ENCODE peak calls at places on chromosomes 2 and 18, in five cellular contexts. A is spleen, U is endothelial cell of umbilical vein, T is GM23338, K is pancreas. L is an unnamed sample.

GRCh38 chr2:58432491-58433166 is 191.5 kb upstream of the FANCL start:
- DNase-seq in K (no peak), T (no peak), A (no peak), U (no peak), L (no peak)

GRCh38 chr2:199830531-199830930 is 20.5 kb downstream of the FTCDNL1 start:
- DNase-seq in A (no peak), T (no peak), K (no peak), U (no peak), L (no peak)

GRCh38 chr2:134493797-134494196 is 225.0 kb downstream of the TMEM163 start:
- DNase-seq in T (no peak), A (no peak), K (no peak), U (no peak), L (no peak)

GRCh38 chr18:79519751-79520472 is 124.2 kb downstream of the NFATC1 start:
- DNase-seq in U (no peak), K (no peak), T (peak), A (peak), L (no peak)

GRCh38 chr2:129055829-129056228 is 737.2 kb upstream of the HS6ST1 start:
- DNase-seq in A (peak), K (no peak), U (no peak), T (no peak), L (no peak)

GRCh38 chr2:45585267-45585861 is 25.7 kb downstream of the SRBD1 start:
- DNase-seq in A (no peak), T (peak), K (no peak), U (peak), L (peak)

GRCh38 chr2:55014962-55015939 is 35.0 kb downstream of the RTN4 start:
- DNase-seq in T (peak), U (peak), K (no peak), A (no peak), L (peak)

GRCh38 chr2:75565523-75566449 is 5.0 kb upstream of the EVA1A start:
- DNase-seq in T (no peak), U (no peak), A (no peak), K (no peak), L (no peak)

GRCh38 chr2:191927319-191927867 is 80.5 kb upstream of the CAVIN2 start:
- DNase-seq in A (no peak), T (peak), U (peak), K (no peak), L (peak)

GRCh38 chr18:73556904-73557303 is 590.7 kb downstream of the FBXO15 start:
- DNase-seq in U (no peak), A (no peak), K (no peak), T (no peak), L (no peak)

GRCh38 chr2:40844353-40845277 is 392.7 kb upstream of the SLC8A1 start:
- DNase-seq in U (no peak), K (no peak), T (peak), A (no peak), L (no peak)

GRCh38 chr2:17644997-17645715 is 104.7 kb downstream of the VSNL1 start:
- DNase-seq in U (no peak), T (no peak), K (no peak), A (no peak), L (no peak)

GRCh38 chr2:234826676-234827075 is 125.1 kb upstream of the SH3BP4 start:
- DNase-seq in K (no peak), A (no peak), T (no peak), U (no peak), L (no peak)

GRCh38 chr2:220521591-220521990 is 894.2 kb downstream of the SLC4A3 start:
- DNase-seq in U (no peak), T (no peak), K (no peak), A (no peak), L (no peak)

GRCh38 chr2:160022162-160022561 is 40.3 kb downstream of the PLA2R1 start:
- DNase-seq in K (no peak), A (no peak), U (peak), T (peak), L (no peak)

GRCh38 chr2:204691911-204692510 is 146.7 kb downstream of the PARD3B start:
- DNase-seq in T (peak), K (no peak), U (peak), A (no peak), L (peak)

GRCh38 chr2:37506407-37507068 is 162.1 kb downstream of the QPCT start:
- DNase-seq in U (no peak), A (no peak), K (no peak), T (no peak), L (no peak)

GRCh38 chr18:54229660-54230059 is 5.2 kb upstream of the MBD2 start:
- DNase-seq in T (no peak), U (no peak), A (no peak), K (no peak), L (no peak)

GRCh38 chr2:30487603-30488002 is 40.6 kb downstream of the LCLAT1 start:
- DNase-seq in A (no peak), K (no peak), U (no peak), T (no peak), L (no peak)

DNA sequence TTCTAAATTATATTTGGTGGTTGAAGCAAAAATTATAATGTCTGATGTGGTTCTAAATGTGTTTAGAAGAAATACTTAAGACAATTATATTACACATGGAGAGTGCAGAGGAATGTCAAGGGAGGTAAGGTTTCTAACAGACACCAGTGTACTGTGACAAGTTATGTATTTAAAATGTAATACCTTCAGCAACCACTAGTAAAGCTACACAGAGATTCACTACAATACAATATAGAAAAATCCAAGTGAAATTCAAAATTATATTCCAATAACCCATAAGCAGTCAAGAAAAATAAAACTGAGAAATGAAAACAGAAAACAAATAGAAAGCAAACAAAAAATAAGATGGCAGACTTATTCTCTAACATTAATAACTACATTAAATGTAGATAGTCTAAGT is 249.5 kb upstream of the KLHL14 start:
- DNase-seq in A (no peak), U (no peak), T (peak), K (no peak), L (no peak)
- TF ChIP-seq CTCF in A (no peak), U (no peak), T (no peak), K (no peak), L (no peak)

DNA sequence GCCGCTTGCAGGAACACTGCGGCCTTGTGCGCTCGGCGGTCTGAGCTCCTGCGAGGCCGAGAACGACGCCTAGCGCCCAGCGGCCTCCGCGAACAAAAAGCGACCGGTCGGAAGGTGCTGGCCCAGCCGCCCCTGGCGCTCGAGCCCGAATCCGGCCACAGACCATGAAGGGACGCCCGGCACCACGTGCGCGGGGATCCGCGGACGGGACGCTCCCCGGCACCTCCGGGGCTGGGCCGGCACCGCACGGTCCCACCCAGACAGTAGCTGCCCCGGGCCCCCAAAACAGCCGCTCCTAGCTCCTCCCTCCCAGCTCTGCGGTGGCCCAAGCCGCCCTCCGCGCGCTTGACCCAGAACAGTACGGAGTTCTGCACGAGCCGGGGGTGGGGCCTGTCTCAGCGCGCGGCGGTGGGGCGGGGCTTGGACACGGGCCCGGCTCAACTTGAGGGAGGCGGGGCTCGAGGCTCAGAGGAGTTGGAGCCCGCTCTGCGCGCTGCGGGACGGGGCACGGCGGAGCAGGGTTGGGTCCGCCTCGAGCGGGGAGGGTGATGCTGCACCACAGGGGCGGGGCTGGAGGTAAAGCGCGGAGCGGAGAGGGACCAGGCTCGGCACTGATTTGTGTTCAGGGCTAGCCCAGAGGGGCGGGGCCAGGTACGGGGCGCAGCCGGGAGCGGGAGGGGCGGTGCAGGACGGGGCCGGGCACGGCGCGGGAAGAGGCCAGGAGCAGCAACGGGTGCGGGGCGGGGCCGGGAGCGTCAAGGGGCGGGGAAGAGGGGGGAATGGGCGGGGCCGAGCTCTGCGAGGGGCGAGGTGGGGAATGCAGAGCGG is 538 bp upstream of the IMPA2 start:
- DNase-seq in K (peak), T (peak), U (peak), A (peak), L (peak)
- TF ChIP-seq CTCF in K (no peak), T (peak), U (no peak), A (no peak), L (peak)

GRCh38 chr2:21099281-21099907 is 24.4 kb upstream of the TDRD15 start:
- DNase-seq in U (no peak), A (no peak), T (no peak), K (no peak), L (no peak)

GRCh38 chr2:21102356-21102755 is 21.4 kb upstream of the TDRD15 start:
- DNase-seq in T (no peak), A (peak), U (no peak), K (no peak), L (no peak)

GRCh38 chr2:21104030-21104660 is 19.6 kb upstream of the TDRD15 start:
- DNase-seq in T (no peak), U (no peak), K (no peak), A (no peak), L (no peak)

GRCh38 chr2:21098294-21098693 is 25.5 kb upstream of the TDRD15 start:
- DNase-seq in U (no peak), K (no peak), A (no peak), T (no peak), L (no peak)

GRCh38 chr2:21103274-21103891 is 20.4 kb upstream of the TDRD15 start:
- DNase-seq in U (peak), T (peak), K (no peak), A (no peak), L (no peak)
- TF ChIP-seq CTCF in U (no peak), T (no peak), K (no peak), A (no peak), L (no peak)

DNA sequence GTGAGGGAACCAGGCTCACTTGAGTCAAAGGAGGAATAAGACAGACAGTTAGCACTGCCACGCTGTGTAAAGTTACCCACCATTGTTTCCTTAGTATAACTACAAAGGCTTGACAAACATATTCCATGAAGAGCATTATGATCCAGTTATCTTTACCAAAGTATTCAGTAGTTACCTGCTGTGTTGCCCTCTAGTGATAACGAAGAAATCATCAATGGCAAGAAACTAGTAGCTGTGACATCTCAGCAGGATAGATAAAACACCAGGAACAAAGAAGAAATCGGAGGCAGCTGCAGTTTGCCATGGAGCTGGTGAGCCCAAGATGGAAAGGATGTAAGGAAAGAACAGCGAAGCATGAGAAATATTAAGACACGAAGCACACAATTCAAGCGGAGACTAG is 215.3 kb upstream of the FSHR start:
- DNase-seq in U (no peak), K (no peak), T (no peak), A (no peak), L (no peak)
- TF ChIP-seq CTCF in U (no peak), K (no peak), T (no peak), A (no peak), L (no peak)

GRCh38 chr2:12434609-12435008 is 282.1 kb upstream of the TRIB2 start:
- DNase-seq in T (no peak), A (no peak), U (no peak), K (no peak), L (no peak)

GRCh38 chr2:12433641-12433990 is 283.1 kb upstream of the TRIB2 start:
- DNase-seq in A (no peak), T (peak), U (no peak), K (no peak), L (peak)

GRCh38 chr2:12430036-12430795 is 286.5 kb upstream of the TRIB2 start:
- DNase-seq in T (no peak), A (no peak), K (no peak), U (no peak), L (no peak)

GRCh38 chr2:12436483-12436882 is 280.3 kb upstream of the TRIB2 start:
- DNase-seq in U (no peak), T (no peak), A (no peak), K (no peak), L (no peak)

GRCh38 chr2:12432985-12433640 is 283.6 kb upstream of the TRIB2 start:
- DNase-seq in T (no peak), A (no peak), K (no peak), U (peak), L (no peak)
- TF ChIP-seq CTCF in T (no peak), A (no peak), K (no peak), U (no peak), L (no peak)

GRCh38 chr2:76599732-76600368 is 889.1 kb upstream of the GCFC2 start:
- DNase-seq in K (no peak), T (peak), A (peak), U (peak), L (peak)
- TF ChIP-seq CTCF in K (peak), T (peak), A (peak), U (peak), L (peak)

GRCh38 chr2:20326163-20326780 is 24.4 kb downstream of the PUM2 start:
- DNase-seq in U (peak), K (no peak), A (no peak), T (peak), L (peak)
- TF ChIP-seq CTCF in U (peak), K (peak), A (no peak), T (peak), L (peak)

GRCh38 chr2:230321031-230321430 is 6.0 kb upstream of the SP140L start:
- DNase-seq in T (no peak), A (peak), U (no peak), K (no peak), L (no peak)

GRCh38 chr2:230324503-230324902 is 2.5 kb upstream of the SP140L start:
- DNase-seq in A (no peak), T (no peak), K (no peak), U (no peak), L (no peak)

GRCh38 chr2:230325316-230326243 is 1.4 kb upstream of the SP140L start:
- DNase-seq in A (peak), T (no peak), K (peak), U (no peak), L (no peak)

GRCh38 chr2:230322561-230323384 is 4.2 kb upstream of the SP140L start:
- DNase-seq in A (peak), T (no peak), U (no peak), K (no peak), L (no peak)

DNA sequence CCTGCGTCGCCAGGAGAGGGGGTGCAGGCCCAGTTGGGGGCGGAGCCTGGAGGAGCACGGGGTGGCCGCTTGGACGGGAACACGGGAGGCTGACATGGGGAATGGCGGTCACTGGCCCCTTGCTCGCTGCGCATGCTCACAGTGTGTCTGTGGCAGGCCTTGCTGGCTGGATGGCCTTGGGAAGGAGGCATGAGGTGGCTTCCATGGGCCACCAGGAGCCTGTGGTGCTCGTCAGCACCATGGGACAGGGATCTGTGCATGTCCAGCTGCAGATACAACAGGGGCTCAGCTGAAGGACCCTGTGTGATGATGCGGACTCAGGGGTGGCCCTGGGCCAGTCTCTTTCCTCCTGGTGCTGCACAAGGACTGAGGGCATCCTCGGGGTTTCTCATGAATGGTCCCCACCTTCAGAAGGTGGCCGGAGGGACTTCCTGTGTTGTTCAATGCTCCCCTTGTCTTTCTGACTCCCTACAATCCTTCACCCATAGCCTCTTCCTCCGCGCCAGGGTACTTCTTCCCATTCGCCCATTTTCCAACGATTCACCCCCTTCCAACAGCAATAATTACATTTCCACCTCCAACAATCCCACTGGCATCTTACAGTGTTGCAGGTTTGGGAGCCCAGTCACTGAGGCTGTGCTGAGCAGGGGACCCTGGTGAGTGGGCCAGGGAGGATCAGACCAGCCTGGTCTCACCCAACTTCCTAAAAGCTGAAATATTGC is 3.4 kb upstream of the SP140L start:
- DNase-seq in U (no peak), T (peak), K (peak), A (peak), L (no peak)
- TF ChIP-seq CTCF in U (no peak), T (peak), K (no peak), A (no peak), L (peak)

DNA sequence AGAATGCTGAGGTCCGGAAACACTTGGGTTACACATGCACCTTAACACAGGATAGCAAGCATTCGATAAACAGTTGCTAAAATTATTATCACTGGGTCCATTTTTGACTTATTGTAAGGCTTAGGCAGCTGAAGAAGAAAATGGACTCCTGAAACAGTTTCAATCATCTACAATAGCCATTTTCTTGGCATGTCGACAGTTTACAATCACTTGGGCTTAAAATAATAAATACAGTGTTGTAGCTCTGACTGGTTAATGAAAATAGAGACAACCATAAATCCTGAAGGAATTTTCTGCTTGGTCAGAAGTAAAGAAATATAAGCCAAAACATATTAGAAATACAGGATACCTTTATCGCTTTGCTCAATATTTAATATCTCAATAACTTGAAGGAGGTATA is 169.2 kb downstream of the XIRP2 start:
- DNase-seq in U (no peak), T (no peak), A (no peak), K (no peak), L (no peak)
- TF ChIP-seq CTCF in U (no peak), T (no peak), A (no peak), K (no peak), L (no peak)

GRCh38 chr2:127574656-127575055 is 39.2 kb downstream of the MYO7B start:
- DNase-seq in A (peak), T (no peak), U (no peak), K (no peak), L (no peak)

GRCh38 chr2:127576433-127577207 is 41.1 kb downstream of the MYO7B start:
- DNase-seq in U (no peak), T (peak), A (peak), K (no peak), L (no peak)

GRCh38 chr2:127575941-127576432 is 40.5 kb downstream of the MYO7B start:
- DNase-seq in T (no peak), U (no peak), A (peak), K (no peak), L (no peak)

GRCh38 chr2:127573771-127574170 is 38.3 kb downstream of the MYO7B start:
- DNase-seq in A (peak), K (no peak), U (no peak), T (no peak), L (no peak)

GRCh38 chr2:127575185-127575765 is 39.8 kb downstream of the MYO7B start:
- DNase-seq in K (no peak), A (peak), U (no peak), T (no peak), L (no peak)
- TF ChIP-seq CTCF in K (no peak), A (no peak), U (no peak), T (no peak), L (no peak)

L was measured in Calu3.